ENCODE peak calls at places on chromosomes 12 and 14, in five cellular contexts. L is amniotic stem cell, W is transverse colon, Z is LoVo, E is psoas muscle. H is an unnamed sample.

GRCh38 chr14:52061380-52061779 is 7.5 kb downstream of the NID2 start:
- DNase-seq in L (no peak), W (no peak), Z (no peak), E (no peak), H (no peak)

GRCh38 chr12:43964966-43965365 is 129.1 kb downstream of the TMEM117 start:
- DNase-seq in L (no peak), W (no peak), Z (no peak), E (no peak), H (no peak)

GRCh38 chr12:78226763-78227162 is 396.1 kb downstream of the NAV3 start:
- DNase-seq in L (no peak), W (no peak), Z (no peak), E (no peak), H (no peak)

GRCh38 chr14:105783707-105784106 is 257.3 kb downstream of the TMEM121 start:
- DNase-seq in L (no peak), W (no peak), Z (no peak), E (no peak), H (no peak)

GRCh38 chr12:92444763-92445162 is 258.0 kb upstream of the PLEKHG7 start:
- DNase-seq in L (no peak), W (peak; percentile 24), Z (no peak), E (no peak), H (no peak)

GRCh38 chr12:76856018-76856644 is 22.7 kb downstream of the CSRP2 start:
- DNase-seq in L (no peak), W (no peak), Z (no peak), E (no peak), H (no peak)

GRCh38 chr12:11622774-11623375 is 26.6 kb upstream of the ETV6 start:
- DNase-seq in L (no peak), W (no peak), Z (no peak), E (no peak), H (no peak)

GRCh38 chr14:95184413-95184790 is 27.1 kb upstream of the DICER1 start:
- DNase-seq in L (no peak), W (no peak), Z (no peak), E (no peak), H (no peak)

GRCh38 chr14:54438703-54439102 is 2.5 kb downstream of the CNIH1 start:
- DNase-seq in L (no peak), W (no peak), Z (no peak), E (no peak), H (no peak)

GRCh38 chr12:18897816-18898215 is 159.9 kb downstream of the CAPZA3 start:
- DNase-seq in L (no peak), W (no peak), Z (no peak), E (no peak), H (no peak)

GRCh38 chr12:8681129-8681902 is 16.5 kb upstream of the RIMKLB start:
- DNase-seq in L (no peak), W (no peak), Z (peak; percentile 90), E (no peak), H (no peak)

GRCh38 chr12:2666846-2667245 is 127.9 kb upstream of the FKBP4 start:
- DNase-seq in L (no peak), W (no peak), Z (no peak), E (no peak), H (no peak)

GRCh38 chr14:46734287-46734686 is 82.7 kb upstream of the RPL10L start:
- DNase-seq in L (no peak), W (peak; percentile 46), Z (peak; percentile 31), E (no peak), H (no peak)

GRCh38 chr14:99971929-99972747 is 93.1 kb upstream of the EVL start:
- DNase-seq in L (no peak), W (no peak), Z (no peak), E (no peak), H (no peak)

GRCh38 chr12:112031472-112031871 is 18.2 kb downstream of the ERP29 start:
- DNase-seq in L (no peak), W (no peak), Z (no peak), E (no peak), H (no peak)

GRCh38 chr14:72603639-72604038 is 290.3 kb downstream of the DPF3 start:
- DNase-seq in L (no peak), W (no peak), Z (no peak), E (no peak), H (no peak)

GRCh38 chr12:21776242-21776641 is 1.7 kb upstream of the KCNJ8 start:
- DNase-seq in L (no peak), W (no peak), Z (no peak), E (no peak), H (no peak)

GRCh38 chr12:109530301-109530685 is 43.0 kb downstream of the MMAB start:
- DNase-seq in L (no peak), W (no peak), Z (no peak), E (no peak), H (no peak)

GRCh38 chr12:117050060-117050459 is 49.2 kb downstream of the TESC start:
- DNase-seq in L (no peak), W (no peak), Z (no peak), E (no peak), H (no peak)

GRCh38 chr12:63150255-63151060 is 543 bp downstream of the AVPR1A start:
- DNase-seq in L (no peak), W (no peak), Z (no peak), E (peak; percentile 58), H (no peak)

GRCh38 chr12:66020481-66020880 is 110.1 kb downstream of the LLPH start:
- DNase-seq in L (no peak), W (no peak), Z (no peak), E (no peak), H (no peak)

GRCh38 chr12:26402648-26403047 is 207.3 kb downstream of the SSPN start:
- DNase-seq in L (no peak), W (peak; percentile 46), Z (peak; percentile 90), E (no peak), H (no peak)

GRCh38 chr12:91072931-91073330 is 15.1 kb upstream of the KERA start:
- DNase-seq in L (no peak), W (no peak), Z (no peak), E (no peak), H (no peak)

GRCh38 chr14:34403646-34404045 is 58.4 kb downstream of the SPTSSA start:
- DNase-seq in L (no peak), W (no peak), Z (no peak), E (no peak), H (no peak)

GRCh38 chr14:101349108-101349507 is 212.2 kb upstream of the DIO3 start:
- DNase-seq in L (no peak), W (no peak), Z (no peak), E (no peak), H (no peak)

GRCh38 chr12:9334964-9335363 is 126.8 kb upstream of the PZP start:
- DNase-seq in L (no peak), W (no peak), Z (no peak), E (no peak), H (no peak)

GRCh38 chr14:22713631-22713950 is 52.9 kb upstream of the OXA1L start:
- DNase-seq in L (no peak), W (no peak), Z (no peak), E (no peak), H (no peak)

GRCh38 chr12:52788876-52789636 is 6.9 kb downstream of the KRT3 start:
- DNase-seq in L (no peak), W (no peak), Z (no peak), E (no peak), H (no peak)

H was measured in H54.